ENCODE peak calls at places on chromosomes 11 and 22, in ten cellular contexts. One of them, this sample, is unnamed. For H3K4me1, the result is how much of the 10 kb centered on the place peaks cover.

GRCh38 chr11:128905345-128906184 is 14.4 kb downstream of the KCNJ5 start:
- DNase-seq in OCI-LY7: no peak
- DNase-seq in right cardiac atrium: peak
- DNase-seq in breast epithelium: no peak
- DNase-seq in tibial artery: peak
- DNase-seq in astrocyte: no peak
- DNase-seq in K562: peak
- DNase-seq in GM23248: peak
- DNase-seq in adrenal gland: peak
- DNase-seq in HCT116: peak
- DNase-seq in this sample: peak

GRCh38 chr11:12086271-12087074 is 23.9 kb upstream of the MICAL2 start:
- DNase-seq in OCI-LY7: no peak
- DNase-seq in right cardiac atrium: peak
- DNase-seq in breast epithelium: no peak
- DNase-seq in tibial artery: peak
- DNase-seq in astrocyte: peak
- DNase-seq in K562: no peak
- DNase-seq in GM23248: peak
- DNase-seq in adrenal gland: peak
- DNase-seq in HCT116: peak
- DNase-seq in this sample: peak

GRCh38 chr11:72856551-72857342 is 42.5 kb downstream of the ATG16L2 start:
- DNase-seq in OCI-LY7: no peak
- DNase-seq in right cardiac atrium: no peak
- DNase-seq in breast epithelium: no peak
- DNase-seq in tibial artery: no peak
- DNase-seq in astrocyte: no peak
- DNase-seq in K562: no peak
- DNase-seq in GM23248: no peak
- DNase-seq in adrenal gland: no peak
- DNase-seq in HCT116: no peak
- DNase-seq in this sample: no peak

GRCh38 chr11:94525933-94526332 is 13.7 kb downstream of the C11orf97 start:
- DNase-seq in OCI-LY7: no peak
- DNase-seq in right cardiac atrium: peak
- DNase-seq in breast epithelium: peak
- DNase-seq in tibial artery: no peak
- DNase-seq in astrocyte: peak
- DNase-seq in K562: no peak
- DNase-seq in GM23248: peak
- DNase-seq in adrenal gland: peak
- DNase-seq in HCT116: no peak
- DNase-seq in this sample: peak

GRCh38 chr22:23110922-23111527 is 30.8 kb downstream of the RSPH14 start:
- DNase-seq in OCI-LY7: no peak
- DNase-seq in right cardiac atrium: no peak
- DNase-seq in breast epithelium: no peak
- DNase-seq in tibial artery: no peak
- DNase-seq in astrocyte: no peak
- DNase-seq in K562: peak
- DNase-seq in GM23248: no peak
- DNase-seq in adrenal gland: peak
- DNase-seq in HCT116: no peak
- DNase-seq in this sample: no peak

GRCh38 chr11:134537941-134538340 is 125.9 kb upstream of the B3GAT1 start:
- DNase-seq in OCI-LY7: no peak
- DNase-seq in right cardiac atrium: no peak
- DNase-seq in breast epithelium: no peak
- DNase-seq in tibial artery: peak
- DNase-seq in astrocyte: no peak
- DNase-seq in K562: no peak
- DNase-seq in GM23248: no peak
- DNase-seq in adrenal gland: peak
- DNase-seq in HCT116: no peak
- DNase-seq in this sample: no peak

GRCh38 chr22:46754110-46754799 is 8.2 kb upstream of the TBC1D22A start:
- DNase-seq in OCI-LY7: no peak
- DNase-seq in right cardiac atrium: peak
- DNase-seq in breast epithelium: peak
- DNase-seq in tibial artery: peak
- DNase-seq in astrocyte: peak
- DNase-seq in K562: peak
- DNase-seq in GM23248: peak
- DNase-seq in adrenal gland: peak
- DNase-seq in HCT116: peak
- DNase-seq in this sample: peak

GRCh38 chr11:131977231-131977630 is 606.8 kb downstream of the NTM start:
- DNase-seq in OCI-LY7: no peak
- DNase-seq in right cardiac atrium: no peak
- DNase-seq in breast epithelium: no peak
- DNase-seq in tibial artery: no peak
- DNase-seq in astrocyte: peak
- DNase-seq in K562: no peak
- DNase-seq in GM23248: peak
- DNase-seq in adrenal gland: no peak
- DNase-seq in HCT116: no peak
- DNase-seq in this sample: no peak

DNA sequence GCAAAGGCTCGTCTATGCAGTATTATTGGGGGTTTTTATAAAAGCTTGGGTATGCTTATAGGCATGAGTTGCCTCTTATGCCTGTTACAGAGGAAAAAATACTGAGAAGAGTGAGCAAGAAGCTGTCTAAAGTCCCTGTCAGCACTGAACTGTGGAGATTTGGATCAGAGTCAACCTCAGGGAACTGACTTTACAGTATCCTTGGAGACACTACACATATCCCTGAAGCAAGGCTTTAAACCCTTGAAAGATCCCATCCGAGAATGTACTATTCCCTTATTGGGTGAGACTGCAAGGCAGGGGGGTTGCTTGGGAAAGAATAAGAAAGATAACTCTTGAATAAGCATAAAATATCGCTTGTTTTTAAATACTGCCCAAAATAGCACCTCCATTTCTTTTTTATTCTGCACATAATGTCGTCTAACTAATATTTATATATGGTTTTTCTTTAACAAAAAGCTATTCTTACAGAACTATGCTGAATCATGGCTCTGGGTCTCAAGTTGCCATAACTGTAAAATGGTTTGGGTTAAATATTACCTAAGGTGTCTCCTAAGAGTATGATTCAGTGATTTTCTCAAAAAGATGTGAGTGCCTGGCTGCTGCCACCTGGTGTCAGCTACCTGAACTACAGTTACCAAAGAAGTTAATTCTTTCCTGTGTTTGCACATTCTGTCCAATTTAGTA is 1062.8 kb downstream of the DLG2 start:
- DNase-seq in OCI-LY7: peak
- DNase-seq in right cardiac atrium: peak
- DNase-seq in breast epithelium: no peak
- DNase-seq in tibial artery: no peak
- DNase-seq in astrocyte: peak
- DNase-seq in K562: peak
- DNase-seq in GM23248: peak
- DNase-seq in adrenal gland: peak
- DNase-seq in HCT116: peak
- DNase-seq in this sample: peak
- H3K27ac ChIP-seq in OCI-LY7: no peak
- H3K27ac ChIP-seq in right cardiac atrium: no peak
- H3K27ac ChIP-seq in breast epithelium: no peak
- H3K27ac ChIP-seq in tibial artery: no peak
- H3K27ac ChIP-seq in astrocyte: no peak
- H3K27ac ChIP-seq in K562: no peak
- H3K27ac ChIP-seq in GM23248: no peak
- H3K27ac ChIP-seq in adrenal gland: no peak
- H3K27ac ChIP-seq in HCT116: no peak
- H3K27ac ChIP-seq in this sample: no peak

GRCh38 chr11:65303542-65303941 is 11.1 kb upstream of the CDC42EP2 start:
- DNase-seq in OCI-LY7: no peak
- DNase-seq in right cardiac atrium: peak
- DNase-seq in breast epithelium: no peak
- DNase-seq in tibial artery: no peak
- DNase-seq in astrocyte: no peak
- DNase-seq in K562: no peak
- DNase-seq in GM23248: no peak
- DNase-seq in adrenal gland: no peak
- DNase-seq in HCT116: no peak
- DNase-seq in this sample: no peak

GRCh38 chr11:65301491-65302329 is 13.0 kb upstream of the CDC42EP2 start:
- DNase-seq in OCI-LY7: no peak
- DNase-seq in right cardiac atrium: peak
- DNase-seq in breast epithelium: no peak
- DNase-seq in tibial artery: no peak
- DNase-seq in astrocyte: no peak
- DNase-seq in K562: peak
- DNase-seq in GM23248: no peak
- DNase-seq in adrenal gland: no peak
- DNase-seq in HCT116: no peak
- DNase-seq in this sample: peak

GRCh38 chr11:65298131-65298535 is 16.5 kb upstream of the CDC42EP2 start:
- DNase-seq in OCI-LY7: no peak
- DNase-seq in right cardiac atrium: peak
- DNase-seq in breast epithelium: no peak
- DNase-seq in tibial artery: peak
- DNase-seq in astrocyte: no peak
- DNase-seq in K562: no peak
- DNase-seq in GM23248: peak
- DNase-seq in adrenal gland: peak
- DNase-seq in HCT116: no peak
- DNase-seq in this sample: peak

GRCh38 chr11:65298655-65299179 is 15.9 kb upstream of the CDC42EP2 start:
- DNase-seq in OCI-LY7: no peak
- DNase-seq in right cardiac atrium: peak
- DNase-seq in breast epithelium: no peak
- DNase-seq in tibial artery: peak
- DNase-seq in astrocyte: peak
- DNase-seq in K562: no peak
- DNase-seq in GM23248: peak
- DNase-seq in adrenal gland: peak
- DNase-seq in HCT116: no peak
- DNase-seq in this sample: peak

DNA sequence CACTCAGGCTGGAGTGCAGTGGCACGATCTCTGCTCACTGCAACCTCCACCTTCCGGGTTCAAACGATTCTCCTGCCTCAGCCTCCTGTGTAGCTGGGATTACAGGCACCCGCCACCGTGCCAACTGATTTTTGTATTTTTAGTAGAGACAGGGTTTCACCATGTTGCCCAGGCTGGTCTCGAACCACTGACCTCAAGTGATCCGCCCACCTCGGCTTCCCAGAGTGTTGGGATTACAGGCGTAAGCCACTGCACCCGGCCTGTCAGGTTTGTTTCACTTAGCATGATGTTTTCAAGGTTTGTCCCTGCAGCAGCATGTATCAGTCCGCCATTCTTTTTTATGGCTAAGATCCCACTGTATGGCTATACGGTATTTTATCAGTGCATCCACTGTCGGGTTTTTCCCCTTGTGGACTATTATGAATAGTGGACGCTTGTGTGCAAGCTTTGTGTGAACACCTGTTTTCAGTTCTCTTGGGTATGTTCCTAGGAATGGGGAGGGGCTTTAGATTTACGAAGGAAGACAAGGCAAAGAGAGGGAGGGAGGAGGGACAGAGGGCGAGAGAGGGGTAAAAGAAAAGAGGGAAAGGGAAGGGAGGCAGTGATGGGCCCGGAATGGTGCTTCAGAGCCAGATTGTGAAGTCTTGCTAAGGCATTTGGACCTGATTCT is 13.9 kb upstream of the CDC42EP2 start:
- DNase-seq in OCI-LY7: no peak
- DNase-seq in right cardiac atrium: no peak
- DNase-seq in breast epithelium: no peak
- DNase-seq in tibial artery: no peak
- DNase-seq in astrocyte: no peak
- DNase-seq in K562: no peak
- DNase-seq in GM23248: no peak
- DNase-seq in adrenal gland: no peak
- DNase-seq in HCT116: no peak
- DNase-seq in this sample: no peak
- H3K4me1 ChIP-seq in OCI-LY7: under half
- H3K4me1 ChIP-seq in right cardiac atrium: under half
- H3K4me1 ChIP-seq in breast epithelium: under half
- H3K4me1 ChIP-seq in tibial artery: under half
- H3K4me1 ChIP-seq in astrocyte: under half
- H3K4me1 ChIP-seq in K562: under half
- H3K4me1 ChIP-seq in GM23248: under half
- H3K4me1 ChIP-seq in adrenal gland: under half
- H3K4me1 ChIP-seq in HCT116: under half
- H3K4me1 ChIP-seq in this sample: under half

DNA sequence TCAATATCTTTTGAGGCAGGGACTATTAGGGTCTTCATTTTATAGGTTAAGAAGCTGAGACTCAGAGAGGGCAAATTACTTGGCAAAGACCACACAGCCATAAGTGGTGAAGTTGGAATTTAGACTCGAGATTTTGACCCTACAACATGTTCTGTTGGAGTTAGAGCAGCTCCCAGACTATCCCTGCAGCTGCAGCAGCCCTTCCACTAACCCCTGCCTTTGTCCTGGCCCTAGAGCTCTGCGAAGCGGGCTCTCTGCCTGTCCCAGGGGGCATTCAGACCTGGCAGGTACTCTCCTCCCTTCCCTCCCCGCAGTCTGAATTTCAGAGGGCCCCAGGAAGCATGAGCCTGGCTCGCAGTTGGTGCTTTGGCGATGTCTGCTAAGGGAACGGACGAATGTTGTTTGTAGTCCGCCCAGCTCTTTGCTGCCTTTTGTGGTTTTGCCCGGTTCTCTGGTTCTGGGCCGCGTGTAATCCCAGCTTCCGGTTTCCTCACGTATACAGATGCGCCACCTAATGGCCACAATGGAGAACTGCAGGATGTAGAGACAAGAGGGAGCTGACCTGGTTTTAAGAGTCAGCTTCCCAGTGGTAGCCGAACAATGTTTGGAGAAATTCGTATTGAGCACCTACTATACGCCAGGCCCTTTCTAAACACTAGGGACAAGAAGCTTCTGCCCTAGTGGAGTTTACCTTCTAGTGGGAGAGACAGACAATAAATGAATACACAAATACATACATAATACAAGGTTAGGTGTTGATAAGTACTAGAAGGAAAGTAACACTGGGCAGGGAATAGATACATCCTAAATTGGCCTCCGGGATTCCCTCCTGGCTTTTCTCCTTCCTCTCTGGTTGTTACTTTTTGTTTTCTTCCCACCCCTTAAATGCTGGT is 125.2 kb downstream of the ST3GAL4 start:
- DNase-seq in OCI-LY7: peak
- DNase-seq in right cardiac atrium: peak
- DNase-seq in breast epithelium: peak
- DNase-seq in tibial artery: peak
- DNase-seq in astrocyte: peak
- DNase-seq in K562: peak
- DNase-seq in GM23248: peak
- DNase-seq in adrenal gland: peak
- DNase-seq in HCT116: peak
- DNase-seq in this sample: peak
- H3K4me3 ChIP-seq in OCI-LY7: peak
- H3K4me3 ChIP-seq in right cardiac atrium: no peak
- H3K4me3 ChIP-seq in breast epithelium: peak
- H3K4me3 ChIP-seq in tibial artery: peak
- H3K4me3 ChIP-seq in astrocyte: peak
- H3K4me3 ChIP-seq in K562: no peak
- H3K4me3 ChIP-seq in GM23248: peak
- H3K4me3 ChIP-seq in adrenal gland: no peak
- H3K4me3 ChIP-seq in HCT116: no peak
- H3K4me3 ChIP-seq in this sample: no peak

DNA sequence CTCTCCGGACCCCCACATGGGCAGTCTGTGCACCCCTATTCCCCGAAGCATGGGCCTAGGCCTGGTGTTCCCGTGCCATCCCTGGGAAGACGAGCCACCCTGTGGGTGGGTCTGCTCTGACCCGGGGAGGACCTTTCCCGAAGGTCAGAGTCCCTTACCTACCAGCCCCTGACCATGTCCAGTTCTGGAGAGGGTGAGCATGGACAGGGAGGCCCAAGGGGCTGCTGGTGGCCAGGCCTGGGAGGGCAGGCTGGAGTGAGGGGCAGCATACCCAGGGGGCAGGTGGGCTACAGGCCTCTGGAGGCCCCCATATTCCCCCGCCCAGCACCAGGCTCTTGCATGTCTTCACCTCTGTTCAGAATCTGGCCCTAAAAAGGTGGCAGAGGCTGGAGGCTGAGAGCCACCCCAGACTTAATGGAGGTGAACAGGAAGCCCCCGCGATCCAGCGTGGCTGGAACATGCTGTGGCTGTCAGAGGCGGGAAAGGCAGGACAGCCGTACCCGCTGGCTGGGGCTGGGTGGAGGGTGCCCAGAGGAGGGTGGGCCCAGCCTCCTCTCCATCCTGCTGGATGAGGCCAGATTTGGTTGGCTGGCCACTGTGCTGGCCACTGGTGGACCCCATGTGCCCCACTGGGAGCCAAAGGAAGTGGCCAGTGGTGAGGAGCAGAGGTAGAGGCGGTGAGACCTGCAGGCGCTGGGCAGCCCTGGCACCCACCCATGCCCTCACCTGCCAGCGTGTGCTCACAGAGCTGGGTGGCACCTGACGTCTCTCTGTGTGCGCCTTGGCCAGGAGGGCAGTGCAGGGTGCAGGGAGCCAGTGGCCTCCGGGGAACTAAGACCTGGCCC is 11.2 kb upstream of the SYT8 start:
- DNase-seq in OCI-LY7: no peak
- DNase-seq in right cardiac atrium: no peak
- DNase-seq in breast epithelium: peak
- DNase-seq in tibial artery: peak
- DNase-seq in astrocyte: no peak
- DNase-seq in K562: no peak
- DNase-seq in GM23248: no peak
- DNase-seq in adrenal gland: no peak
- DNase-seq in HCT116: no peak
- DNase-seq in this sample: no peak
- H3K27ac ChIP-seq in OCI-LY7: no peak
- H3K27ac ChIP-seq in right cardiac atrium: no peak
- H3K27ac ChIP-seq in breast epithelium: no peak
- H3K27ac ChIP-seq in tibial artery: no peak
- H3K27ac ChIP-seq in astrocyte: no peak
- H3K27ac ChIP-seq in K562: no peak
- H3K27ac ChIP-seq in GM23248: no peak
- H3K27ac ChIP-seq in adrenal gland: no peak
- H3K27ac ChIP-seq in HCT116: no peak
- H3K27ac ChIP-seq in this sample: no peak

This sample was measured in transverse colon.